ENCODE peak calls at places on chromosomes 3 and 15, in six cellular contexts. O is fibroblast of the aortic adventitia; B is colonic mucosa; G is CD4-positive, alpha-beta T cell; N is upper lobe of right lung; P is body of pancreas. U is an unnamed sample.

GRCh38 chr3:189626286-189626685 is 4.9 kb upstream of the TP63 start:
- DNase-seq in O (no peak), B (no peak), G (no peak), P (no peak), N (no peak), U (no peak)

GRCh38 chr15:39051931-39052705 is 487.5 kb upstream of the RASGRP1 start:
- DNase-seq in B (no peak), O (no peak), G (no peak), N (no peak), P (no peak), U (no peak)

GRCh38 chr3:40843851-40844548 is 319.2 kb downstream of the ZNF621 start:
- DNase-seq in O (no peak), N (no peak), G (no peak), P (no peak), B (no peak), U (no peak)

GRCh38 chr15:90232196-90232595 is 1.5 kb downstream of the CIB1 start:
- DNase-seq in O (no peak), P (no peak), B (no peak), G (no peak), N (no peak), U (no peak)

GRCh38 chr3:23806322-23807160 is 786 bp downstream of the UBE2E1 start:
- DNase-seq in G (peak; percentile 13), B (peak; percentile 37), N (peak; percentile 71), P (peak; percentile 22), O (peak; percentile 14), U (no peak)

GRCh38 chr3:4271834-4272233 is 31.3 kb upstream of the SETMAR start:
- DNase-seq in N (no peak), G (no peak), B (no peak), O (peak; percentile 39), P (no peak), U (peak; percentile 41)

GRCh38 chr3:113065336-113065735 is 74.6 kb downstream of the GTPBP8 start:
- DNase-seq in N (no peak), B (no peak), P (no peak), O (no peak), G (no peak), U (no peak)

GRCh38 chr15:65762399-65762798 is 29.7 kb downstream of the DENND4A start:
- DNase-seq in O (no peak), B (no peak), N (no peak), G (no peak), P (no peak), U (no peak)

GRCh38 chr15:40768492-40769309 is 1.1 kb upstream of the C15orf62 start:
- DNase-seq in B (peak; percentile 78), G (no peak), N (no peak), P (no peak), O (peak; percentile 64), U (no peak)

GRCh38 chr3:13538520-13539284 is 10.2 kb upstream of the FBLN2 start:
- DNase-seq in B (no peak), O (no peak), G (no peak), N (no peak), P (no peak), U (no peak)

GRCh38 chr3:52443791-52444687 is 864 bp downstream of the SEMA3G start:
- DNase-seq in O (no peak), B (no peak), G (no peak), N (peak; percentile 66), P (no peak), U (no peak)

GRCh38 chr15:90598053-90598577 is 68.4 kb downstream of the CRTC3 start:
- DNase-seq in O (no peak), N (peak; percentile 70), G (no peak), P (peak; percentile 27), B (peak; percentile 84), U (peak; percentile 8)

GRCh38 chr3:188950832-188951489 is 220.8 kb upstream of the TPRG1 start:
- DNase-seq in O (peak; percentile 99), N (peak; percentile 68), G (no peak), B (peak; percentile 67), P (peak; percentile 93), U (peak; percentile 91)

GRCh38 chr15:55786341-55786740 is 43.4 kb upstream of the PRTG start:
- DNase-seq in O (no peak), G (no peak), B (no peak), N (no peak), P (no peak), U (no peak)

GRCh38 chr15:55784284-55784683 is 41.3 kb upstream of the PRTG start:
- DNase-seq in N (no peak), O (no peak), P (no peak), G (no peak), B (no peak), U (no peak)

GRCh38 chr15:55795031-55795430 is 52.1 kb upstream of the PRTG start:
- DNase-seq in N (no peak), G (no peak), O (no peak), B (no peak), P (no peak), U (no peak)

GRCh38 chr15:55791576-55792400 is 48.8 kb upstream of the PRTG start:
- DNase-seq in B (no peak), N (peak; percentile 78), P (no peak), O (peak; percentile 90), G (no peak), U (peak; percentile 30)

GRCh38 chr15:55789066-55789660 is 46.2 kb upstream of the PRTG start:
- DNase-seq in N (no peak), B (peak; percentile 38), O (no peak), G (peak; percentile 13), P (no peak), U (no peak)
- TF ChIP-seq CTCF in N (peak; percentile 54), B (peak; percentile 43), O (peak; percentile 55), G (peak; percentile 55), P (no peak), U (peak; percentile 81)

GRCh38 chr15:51783967-51784366 is 32.6 kb downstream of the TMOD2 start:
- DNase-seq in B (no peak), G (no peak), N (no peak), P (no peak), O (no peak), U (no peak)

GRCh38 chr15:51781506-51781905 is 30.1 kb downstream of the TMOD2 start:
- DNase-seq in G (no peak), B (no peak), P (no peak), N (no peak), O (no peak), U (no peak)

GRCh38 chr15:51780636-51781035 is 29.2 kb downstream of the TMOD2 start:
- DNase-seq in N (no peak), P (no peak), B (no peak), O (peak; percentile 23), G (no peak), U (no peak)

GRCh38 chr15:51776952-51777574 is 25.7 kb downstream of the TMOD2 start:
- DNase-seq in O (peak; percentile 87), N (no peak), P (peak; percentile 71), G (peak; percentile 32), B (peak; percentile 74), U (peak; percentile 65)

DNA sequence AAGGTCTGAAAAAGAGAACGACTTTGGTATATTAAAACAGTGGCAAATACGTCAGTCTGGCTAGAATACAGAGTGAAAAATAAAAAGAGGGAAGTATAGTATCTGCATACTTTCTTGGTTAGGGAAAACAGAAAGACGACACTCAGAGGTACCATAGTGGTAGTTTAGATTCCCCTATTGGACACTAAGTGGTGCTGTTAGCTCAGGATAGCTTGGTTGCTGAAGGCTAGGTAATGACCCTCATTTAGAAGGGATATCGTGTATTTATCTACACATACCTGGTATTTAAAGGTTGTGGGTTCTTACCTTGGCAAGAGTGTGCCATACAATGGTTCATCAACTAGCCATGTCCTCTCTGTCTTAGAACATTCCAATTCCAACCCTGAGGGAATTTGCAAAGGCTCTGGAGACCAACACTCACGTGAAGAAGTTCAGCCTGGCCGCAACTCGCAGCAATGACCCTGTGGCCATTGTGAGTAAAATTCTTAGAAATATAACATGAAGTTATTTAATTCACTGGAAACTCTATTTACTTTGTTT is 31.0 kb downstream of the TMOD2 start:
- DNase-seq in B (no peak), O (peak; percentile 17), P (no peak), G (no peak), N (no peak), U (no peak)
- TF ChIP-seq CTCF in B (no peak), O (peak; percentile 13), P (no peak), G (no peak), N (peak; percentile 28), U (peak; percentile 67)

DNA sequence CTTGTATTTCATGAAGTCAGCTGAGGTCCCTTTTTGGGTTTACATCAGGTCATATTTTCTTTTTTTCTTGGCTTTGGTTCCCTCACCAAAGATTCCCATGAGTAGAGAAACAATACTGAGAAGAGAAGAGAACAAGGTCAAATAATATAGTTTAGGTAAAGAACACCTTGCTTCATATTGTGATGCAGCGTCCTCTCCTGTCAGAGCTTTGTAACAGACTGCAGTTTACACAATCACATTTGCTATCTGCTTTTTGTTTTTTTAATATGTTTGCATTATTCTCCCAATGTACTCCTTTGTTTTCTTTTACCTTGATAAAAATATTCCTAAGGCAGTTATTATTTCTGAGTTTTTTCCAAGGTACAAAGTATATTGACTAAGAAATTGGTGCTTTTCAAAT is 283.2 kb downstream of the SHOX2 start:
- DNase-seq in G (no peak), N (no peak), O (no peak), P (no peak), B (no peak), U (no peak)
- TF ChIP-seq CTCF in G (no peak), N (no peak), O (no peak), P (no peak), B (no peak), U (no peak)

GRCh38 chr15:41827880-41828746 is at the start of gene JMJD7:
- DNase-seq in N (peak; percentile 98), G (peak; percentile 92), B (peak; percentile 98), O (peak; percentile 79), P (peak; percentile 96), U (peak; percentile 80)
- TF ChIP-seq CTCF in N (no peak), G (no peak), B (no peak), O (no peak), P (no peak), U (no peak)

GRCh38 chr3:133827136-133827535 is 21.5 kb downstream of the SRPRB start:
- DNase-seq in N (no peak), P (no peak), O (no peak), B (no peak), G (no peak), U (no peak)
- TF ChIP-seq CTCF in N (no peak), P (no peak), O (no peak), B (no peak), G (no peak), U (no peak)

GRCh38 chr3:181358555-181358954 is 353.2 kb upstream of the SOX2 start:
- DNase-seq in P (no peak), O (no peak), G (no peak), B (no peak), N (no peak), U (no peak)

GRCh38 chr3:181358060-181358459 is 353.7 kb upstream of the SOX2 start:
- DNase-seq in O (no peak), B (no peak), G (no peak), N (no peak), P (no peak), U (no peak)

GRCh38 chr3:181354140-181354539 is 357.6 kb upstream of the SOX2 start:
- DNase-seq in N (no peak), B (no peak), O (no peak), G (no peak), P (no peak), U (no peak)
- TF ChIP-seq CTCF in N (peak; percentile 7), B (no peak), O (no peak), G (no peak), P (no peak), U (no peak)